ENCODE peak calls at places on chromosome X, in four cellular contexts. P is WTC11, E is HepG2, J is K562. H is an unnamed sample.

GRCh38 chrX:47321978-47322377 is 48.4 kb upstream of the ZNF157 start:
- DNase-seq in E (no peak), P (peak), J (no peak), H (no peak)

GRCh38 chrX:106917830-106918500 is 2.2 kb upstream of the CLDN2 start:
- DNase-seq in J (no peak), E (no peak), P (no peak), H (no peak)

GRCh38 chrX:135707880-135708279 is 5.6 kb upstream of the CT45A1 start:
- DNase-seq in P (peak), J (peak), E (peak), H (no peak)

GRCh38 chrX:3820170-3820569 is 106.7 kb upstream of the PRKX start:
- DNase-seq in P (no peak), J (no peak), E (no peak), H (no peak)

GRCh38 chrX:48590203-48591103 is 6.8 kb upstream of the WDR13 start:
- DNase-seq in P (no peak), E (peak), J (no peak), H (no peak)

GRCh38 chrX:97070346-97070745 is 186.6 kb downstream of the RPA4 start:
- DNase-seq in E (no peak), J (no peak), P (no peak), H (no peak)

GRCh38 chrX:64188901-64189300 is 16.6 kb downstream of the AMER1 start:
- DNase-seq in P (no peak), E (peak), J (no peak), H (no peak)

GRCh38 chrX:103651374-103651773 is 22.6 kb downstream of the TCEAL1 start:
- DNase-seq in P (no peak), J (no peak), E (no peak), H (no peak)

GRCh38 chrX:47358387-47359065 is 11.9 kb upstream of the ZNF157 start:
- DNase-seq in E (no peak), J (no peak), P (no peak), H (no peak)

GRCh38 chrX:2677764-2678163 is 13.3 kb upstream of the CD99 start:
- DNase-seq in J (peak), E (no peak), P (no peak), H (no peak)

GRCh38 chrX:131802836-131803626 is 220.1 kb upstream of the STK26 start:
- DNase-seq in E (no peak), P (peak), J (peak), H (peak)

GRCh38 chrX:7787714-7788113 is 55.3 kb upstream of the VCX start:
- DNase-seq in P (no peak), E (no peak), J (no peak), H (no peak)

GRCh38 chrX:43064096-43064495 is 286.1 kb upstream of the PPP1R2C start:
- DNase-seq in J (no peak), P (no peak), E (no peak), H (no peak)

GRCh38 chrX:43861750-43862149 is 20.5 kb downstream of the MAOB start:
- DNase-seq in P (no peak), E (peak), J (no peak), H (no peak)

GRCh38 chrX:103099706-103100105 is 6.8 kb upstream of the NXF3 start:
- DNase-seq in E (no peak), P (no peak), J (no peak), H (no peak)

GRCh38 chrX:39245024-39245423 is 443.8 kb downstream of the MID1IP1 start:
- DNase-seq in P (no peak), E (no peak), J (no peak), H (no peak)

GRCh38 chrX:3204606-3205005 is 141.8 kb downstream of the MXRA5 start:
- DNase-seq in J (no peak), P (no peak), E (no peak), H (no peak)

GRCh38 chrX:22662776-22663175 is 337.0 kb upstream of the DDX53 start:
- DNase-seq in P (no peak), J (no peak), E (no peak), H (no peak)

GRCh38 chrX:91122141-91122540 is 312.5 kb upstream of the PABPC5 start:
- DNase-seq in P (no peak), E (no peak), J (no peak), H (no peak)

GRCh38 chrX:112901821-112902732 is 61.4 kb upstream of the AMOT start:
- DNase-seq in E (no peak), P (no peak), J (no peak), H (no peak)

GRCh38 chrX:111869639-111870034 is 6.3 kb upstream of the TRPC5OS start:
- DNase-seq in P (peak), J (peak), E (no peak), H (peak)

GRCh38 chrX:38890963-38891362 is 89.7 kb downstream of the MID1IP1 start:
- DNase-seq in J (no peak), E (peak), P (no peak), H (no peak)

GRCh38 chrX:57417827-57418226 is 131.3 kb downstream of the FAAH2 start:
- DNase-seq in P (no peak), E (no peak), J (no peak), H (peak)

GRCh38 chrX:7420712-7421111 is 272.8 kb upstream of the PUDP start:
- DNase-seq in E (no peak), P (no peak), J (no peak), H (no peak)

GRCh38 chrX:139204903-139205667 is 325.5 kb upstream of the F9 start:
- DNase-seq in E (no peak), P (peak), J (peak), H (no peak)

GRCh38 chrX:134836497-134836968 is 154.3 kb upstream of the SMIM10 start:
- DNase-seq in E (no peak), J (peak), P (no peak), H (no peak)

GRCh38 chrX:72061091-72061490 is 70.6 kb downstream of the RTL5 start:
- DNase-seq in P (no peak), J (no peak), E (no peak), H (no peak)

GRCh38 chrX:431032-431431 is 44.3 kb upstream of the PPP2R3B start:
- DNase-seq in E (no peak), P (no peak), J (no peak), H (no peak)

DNA sequence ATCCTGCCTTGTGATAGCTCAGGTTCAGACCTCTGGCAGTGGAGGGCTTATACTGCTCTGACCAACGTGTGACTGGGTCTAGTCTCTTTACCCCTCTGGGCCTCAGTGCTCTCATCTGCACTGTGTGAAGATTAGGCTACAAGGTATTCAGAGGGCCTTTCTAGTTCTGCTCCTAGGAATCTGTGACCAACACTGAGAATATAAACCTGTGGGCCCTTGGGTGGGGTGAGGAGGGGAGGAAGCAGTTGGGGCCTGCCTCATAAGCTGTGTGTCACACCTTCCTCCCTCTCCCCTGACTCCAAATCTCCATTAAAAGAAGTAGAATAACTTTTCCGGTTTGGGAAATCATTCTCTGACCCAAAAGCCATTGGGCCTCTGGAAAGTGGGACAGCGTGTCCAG is 66.3 kb upstream of the MSN start:
- DNase-seq in P (no peak), J (no peak), E (no peak), H (no peak)
- TF ChIP-seq CREM in P (no peak), J (no peak), E (no peak), H (no peak)

DNA sequence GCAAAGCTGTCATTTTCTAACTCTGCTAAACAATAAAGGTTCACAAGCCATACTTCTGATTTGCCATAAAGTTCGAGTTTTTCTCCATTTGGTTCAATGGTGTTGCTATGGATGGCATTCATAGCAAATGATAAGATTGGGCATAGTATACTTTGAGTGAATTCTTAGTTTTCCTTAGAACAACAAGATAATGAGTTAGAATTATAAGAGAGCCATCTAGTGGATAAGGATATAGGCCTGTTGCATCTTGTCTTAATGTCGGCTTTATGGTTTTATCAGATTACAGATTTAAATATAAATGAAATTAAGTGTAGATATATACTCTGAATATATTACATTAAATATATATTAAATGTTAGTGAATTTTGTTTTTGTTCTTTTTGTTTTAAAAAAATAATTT is 644.6 kb downstream of the IL1RAPL1 start:
- DNase-seq in P (no peak), E (no peak), J (no peak), H (no peak)
- TF ChIP-seq CREM in P (no peak), E (no peak), J (no peak), H (no peak)

GRCh38 chrX:133444952-133445831 is 29.9 kb upstream of the GPC4 start:
- DNase-seq in E (no peak), J (no peak), P (peak), H (no peak)

GRCh38 chrX:133444196-133444595 is 28.9 kb upstream of the GPC4 start:
- DNase-seq in J (no peak), E (no peak), P (no peak), H (no peak)

GRCh38 chrX:133448512-133449076 is 33.3 kb upstream of the GPC4 start:
- DNase-seq in J (no peak), P (no peak), E (no peak), H (no peak)
- TF ChIP-seq CREM in J (no peak), P (no peak), E (no peak), H (no peak)

DNA sequence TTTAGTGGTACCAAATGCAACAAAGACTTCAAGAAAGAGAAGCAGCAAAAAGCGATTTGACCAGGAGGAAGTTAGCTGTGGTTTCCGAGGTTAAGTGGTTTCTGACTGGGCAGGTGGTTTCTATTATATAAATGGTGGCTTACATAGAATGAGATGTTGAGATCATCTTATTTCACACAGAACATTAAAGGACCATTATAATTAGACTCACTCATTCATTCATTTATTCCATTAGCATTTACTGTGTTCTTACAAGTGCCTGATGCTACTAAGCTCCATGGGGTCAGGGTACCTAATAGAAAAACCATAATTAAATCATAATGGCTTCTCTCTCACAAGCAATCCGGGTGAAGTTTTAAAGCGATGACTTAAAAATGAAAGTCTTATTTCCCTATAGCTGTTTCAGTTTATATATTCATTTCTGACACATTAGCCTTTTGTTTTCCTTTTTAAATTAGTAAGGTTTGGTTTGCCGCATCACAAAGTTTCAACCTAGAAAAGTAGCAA is 10.6 kb downstream of the TSPAN6 start:
- DNase-seq in P (no peak), E (no peak), J (no peak), H (peak)
- TF ChIP-seq CREM in P (no peak), E (no peak), J (no peak), H (peak)

GRCh38 chrX:28324306-28324705 is 262.9 kb upstream of the IL1RAPL1 start:
- DNase-seq in E (no peak), J (no peak), P (no peak), H (no peak)
- TF ChIP-seq CREM in E (no peak), J (no peak), P (no peak), H (no peak)

GRCh38 chrX:30483996-30484395 is 93.6 kb downstream of the TASL start:
- DNase-seq in E (no peak), P (no peak), J (no peak), H (no peak)
- TF ChIP-seq CREM in E (no peak), P (no peak), J (no peak), H (no peak)

GRCh38 chrX:70970482-70970999 is 39.6 kb upstream of the SLC7A3 start:
- DNase-seq in P (no peak), E (peak), J (peak), H (no peak)
- TF ChIP-seq CREM in P (no peak), E (no peak), J (no peak), H (no peak)

GRCh38 chrX:145910017-145910416 is 92.4 kb downstream of the SLITRK2 start:
- DNase-seq in P (no peak), E (no peak), J (no peak), H (no peak)
- TF ChIP-seq CREM in P (no peak), E (no peak), J (no peak), H (no peak)

GRCh38 chrX:82092307-82092706 is 890.4 kb downstream of the SH3BGRL start:
- DNase-seq in J (no peak), E (no peak), P (no peak), H (no peak)

DNA sequence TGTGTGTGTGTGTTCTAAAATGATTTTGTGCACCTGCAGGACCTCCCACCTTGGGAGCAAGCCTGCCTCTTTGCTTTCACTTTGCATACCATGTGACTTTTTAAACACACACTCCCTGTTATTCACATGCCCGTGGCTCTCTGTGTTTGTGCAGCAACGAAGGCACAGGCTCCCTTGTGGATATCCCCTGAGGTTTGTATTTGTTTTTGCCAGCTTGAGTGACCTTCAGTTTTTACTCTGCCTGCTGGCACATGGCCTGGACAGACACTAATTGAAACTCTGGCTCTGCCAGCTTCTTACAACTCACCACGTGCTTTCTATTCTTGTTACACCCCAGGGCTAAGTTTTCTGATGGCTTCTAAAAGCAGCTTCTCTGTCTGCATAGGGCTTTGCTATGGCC is 885.8 kb downstream of the SH3BGRL start:
- DNase-seq in J (no peak), P (no peak), E (no peak), H (no peak)
- TF ChIP-seq CREM in J (no peak), P (no peak), E (no peak), H (no peak)

DNA sequence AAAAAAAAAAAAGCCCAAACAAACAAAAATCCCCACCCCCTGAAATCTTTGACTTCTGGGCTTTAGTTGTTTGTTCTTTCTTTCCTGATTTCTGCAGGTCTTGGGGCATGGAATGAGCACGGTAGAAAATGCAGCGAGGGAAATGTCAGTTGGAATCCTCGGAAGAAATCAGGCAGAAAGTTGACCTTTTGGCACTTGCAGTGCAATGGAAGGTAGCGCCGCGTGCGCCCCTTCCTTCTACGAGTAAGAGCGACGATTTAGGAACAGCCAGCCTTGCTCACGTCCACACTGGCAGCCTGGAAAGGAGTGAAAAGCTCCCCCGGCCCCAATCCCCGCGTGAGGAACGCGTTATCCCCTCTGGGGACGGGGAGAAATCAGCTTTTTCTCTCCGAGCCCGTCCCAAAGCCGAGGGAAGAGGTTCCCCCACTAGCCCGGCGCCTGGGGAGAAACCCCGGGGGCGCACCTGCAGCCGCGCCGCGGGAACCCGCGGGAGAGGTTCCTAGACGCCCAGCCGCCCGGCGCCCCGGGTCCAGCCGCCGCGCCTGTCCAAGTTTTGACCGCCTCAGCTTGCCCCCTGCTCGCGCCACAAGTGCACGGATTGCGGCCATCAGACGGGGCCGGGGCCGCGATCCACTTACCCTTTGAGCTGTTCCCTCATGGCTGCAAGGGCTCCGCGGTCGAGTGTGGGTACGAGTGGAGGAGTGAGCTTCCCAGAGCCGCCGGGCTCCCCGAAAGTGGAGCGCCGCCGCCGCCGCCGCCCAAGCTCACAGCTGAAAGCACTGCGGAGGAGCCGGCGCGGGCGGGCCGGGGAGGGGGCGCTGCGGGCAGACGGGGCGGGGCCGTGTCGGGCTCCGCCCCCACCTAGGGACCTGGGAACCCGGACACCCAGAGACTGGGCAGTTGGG is 194.6 kb upstream of the FTHL17 start:
- DNase-seq in E (peak), P (peak), J (peak), H (no peak)
- TF ChIP-seq CREM in E (no peak), P (no peak), J (no peak), H (no peak)